ENCODE peak calls at places on chromosomes 5 and 9, in nine cellular contexts. Y is cardiac fibroblast, H is non-pigmented ciliary epithelial cell, G is psoas muscle, F is esophagus muscularis mucosa, C is breast epithelium, S is EH, K is GM20000, M is anterior cingulate cortex. I is an unnamed sample.

GRCh38 chr5:168291961-168292782 is 727 bp downstream of the WWC1 start:
- DNase-seq in Y (peak), H (no peak), G (peak), F (no peak), C (no peak), S (no peak), K (peak), M (no peak), I (no peak)

GRCh38 chr9:95807326-95807947 is 68.1 kb upstream of the ERCC6L2 start:
- DNase-seq in Y (peak), H (no peak), G (no peak), F (no peak), C (no peak), S (peak), K (no peak), M (no peak), I (no peak)

GRCh38 chr5:172855597-172856292 is 21.7 kb downstream of the ERGIC1 start:
- DNase-seq in Y (peak), H (no peak), G (peak), F (no peak), C (peak), S (peak), K (no peak), M (no peak), I (no peak)

GRCh38 chr9:126880226-126880946 is 19.9 kb downstream of the ZBTB34 start:
- DNase-seq in Y (no peak), H (no peak), G (no peak), F (no peak), C (no peak), S (no peak), K (no peak), M (no peak), I (no peak)

GRCh38 chr9:89802809-89803355 is 198.1 kb downstream of the GADD45G start:
- DNase-seq in Y (peak), H (no peak), G (peak), F (no peak), C (peak), S (no peak), K (no peak), M (no peak), I (peak)

GRCh38 chr9:109317979-109318671 is 2.7 kb downstream of the EPB41L4B start:
- DNase-seq in Y (no peak), H (no peak), G (no peak), F (no peak), C (no peak), S (no peak), K (no peak), M (peak), I (no peak)

GRCh38 chr9:124008855-124009834 is 2.4 kb upstream of the LHX2 start:
- DNase-seq in Y (no peak), H (no peak), G (no peak), F (no peak), C (no peak), S (no peak), K (no peak), M (no peak), I (no peak)

GRCh38 chr5:55731848-55732247 is 6.0 kb upstream of the DDX4 start:
- DNase-seq in Y (no peak), H (no peak), G (no peak), F (no peak), C (no peak), S (no peak), K (no peak), M (no peak), I (no peak)